ENCODE peak calls at places on chromosomes 4 and X, in five cellular contexts. X is H9, W is mesenchymal stem cell, Y is H1, M is neuronal stem cell. Q is an unnamed sample.

GRCh38 chr4:36716874-36717273 is 435.5 kb downstream of the DTHD1 start:
- DNase-seq in Y (no peak), X (no peak), W (no peak), M (no peak), Q (peak)

GRCh38 chr4:99078931-99079624 is 9.5 kb downstream of the ADH5 start:
- DNase-seq in X (no peak), W (no peak), M (no peak), Y (no peak), Q (no peak)

GRCh38 chr4:120544838-120545237 is 377.7 kb downstream of the PRDM5 start:
- DNase-seq in M (no peak), Y (no peak), X (no peak), W (no peak), Q (no peak)

GRCh38 chr4:55866290-55866907 is 13.0 kb downstream of the EXOC1 start:
- DNase-seq in Y (no peak), X (no peak), M (no peak), W (peak), Q (peak)

GRCh38 chr4:95540227-95540626 is 8.5 kb downstream of the UNC5C start:
- DNase-seq in W (peak), M (no peak), X (no peak), Y (no peak), Q (no peak)

GRCh38 chr4:76670631-76671030 is 227.3 kb downstream of the SOWAHB start:
- DNase-seq in M (no peak), Y (no peak), X (no peak), W (no peak), Q (no peak)

GRCh38 chrX:106999002-106999975 is 723 bp downstream of the MORC4 start:
- DNase-seq in W (peak), X (peak), M (peak), Y (peak), Q (peak)

GRCh38 chr4:169063441-169063840 is 53.4 kb upstream of the CBR4 start:
- DNase-seq in X (no peak), M (no peak), W (no peak), Y (no peak), Q (peak)

GRCh38 chrX:119672252-119672825 is 20.6 kb downstream of the SEPTIN6 start:
- DNase-seq in M (no peak), X (no peak), W (no peak), Y (no peak), Q (no peak)

GRCh38 chr4:67366341-67366861 is 178.9 kb downstream of the CENPC start:
- DNase-seq in W (peak), M (no peak), X (no peak), Y (no peak), Q (no peak)

GRCh38 chr4:17033256-17034245 is 135.1 kb upstream of the LDB2 start:
- DNase-seq in W (no peak), M (no peak), X (no peak), Y (no peak), Q (no peak)

GRCh38 chrX:120090208-120090607 is 12.7 kb upstream of the RHOXF2B start:
- DNase-seq in X (peak), M (no peak), W (no peak), Y (peak), Q (no peak)

GRCh38 chrX:146186540-146186939 is 368.9 kb downstream of the SLITRK2 start:
- DNase-seq in M (no peak), X (no peak), Y (no peak), W (no peak), Q (no peak)

GRCh38 chr4:1072830-1073446 is 40.4 kb downstream of the RNF212 start:
- DNase-seq in Y (peak), W (peak), M (peak), X (peak), Q (peak)

GRCh38 chrX:103831342-103831802 is 685 bp downstream of the RAB9B start:
- DNase-seq in Y (no peak), W (no peak), X (no peak), M (no peak), Q (peak)

GRCh38 chr4:96063639-96064038 is 223.7 kb downstream of the PDHA2 start:
- DNase-seq in Y (no peak), X (no peak), M (no peak), W (peak), Q (no peak)

GRCh38 chrX:151981129-151981528 is 6.7 kb upstream of the GABRE start:
- DNase-seq in Y (no peak), M (no peak), W (peak), X (no peak), Q (no peak)

GRCh38 chrX:8284131-8284530 is 113.1 kb upstream of the VCX2 start:
- DNase-seq in X (no peak), M (no peak), W (no peak), Y (no peak), Q (no peak)

GRCh38 chrX:33252306-33252825 is 41.0 kb upstream of the DMD start:
- DNase-seq in W (no peak), Y (no peak), M (no peak), X (no peak), Q (no peak)

GRCh38 chr4:152824561-152824960 is 44.8 kb downstream of the ARFIP1 start:
- DNase-seq in X (no peak), Y (no peak), W (no peak), M (no peak), Q (no peak)

GRCh38 chrX:100928660-100929613 is at the start of gene XKRX:
- DNase-seq in W (no peak), Y (peak), M (peak), X (peak), Q (peak)

GRCh38 chrX:24242649-24243556 is 71.0 kb downstream of the SUPT20HL2 start:
- DNase-seq in W (peak), Y (no peak), M (no peak), X (no peak), Q (no peak)

GRCh38 chr4:147760176-147760575 is 28.3 kb downstream of the ARHGAP10 start:
- DNase-seq in M (no peak), X (no peak), Y (no peak), W (no peak), Q (no peak)

GRCh38 chr4:123876640-123877039 is 480.0 kb downstream of the SPRY1 start:
- DNase-seq in M (no peak), X (no peak), Y (no peak), W (peak), Q (no peak)

GRCh38 chr4:45316257-45316656 is 589.9 kb upstream of the GNPDA2 start:
- DNase-seq in Y (no peak), X (no peak), M (no peak), W (no peak), Q (no peak)

GRCh38 chr4:127604949-127605709 is 27.6 kb upstream of the INTU start:
- DNase-seq in M (peak), W (peak), Y (peak), X (peak), Q (peak)

DNA sequence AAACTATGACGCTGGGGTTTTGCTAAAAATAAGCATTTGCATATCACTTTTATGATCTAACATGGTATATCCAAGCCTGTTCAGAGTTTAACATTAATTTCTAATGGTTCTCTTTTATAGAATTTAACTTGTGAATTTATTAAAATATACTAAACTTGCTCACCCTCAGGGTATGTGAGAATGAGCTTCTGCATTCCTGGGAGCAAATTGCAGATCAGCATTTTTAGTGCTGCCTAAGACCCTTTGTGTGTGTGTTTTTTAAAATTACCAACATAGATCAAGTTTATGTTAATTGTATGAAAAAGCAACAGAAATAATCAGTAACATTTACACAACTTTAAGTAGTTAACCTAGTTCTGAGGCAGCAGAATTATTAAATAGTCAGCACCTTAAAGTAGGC is 218.0 kb upstream of the AGA start:
- DNase-seq in W (no peak), X (no peak), Y (no peak), M (no peak), Q (no peak)
- H3K9ac ChIP-seq in W (no peak), X (no peak), Y (no peak), M (no peak), Q (no peak)

DNA sequence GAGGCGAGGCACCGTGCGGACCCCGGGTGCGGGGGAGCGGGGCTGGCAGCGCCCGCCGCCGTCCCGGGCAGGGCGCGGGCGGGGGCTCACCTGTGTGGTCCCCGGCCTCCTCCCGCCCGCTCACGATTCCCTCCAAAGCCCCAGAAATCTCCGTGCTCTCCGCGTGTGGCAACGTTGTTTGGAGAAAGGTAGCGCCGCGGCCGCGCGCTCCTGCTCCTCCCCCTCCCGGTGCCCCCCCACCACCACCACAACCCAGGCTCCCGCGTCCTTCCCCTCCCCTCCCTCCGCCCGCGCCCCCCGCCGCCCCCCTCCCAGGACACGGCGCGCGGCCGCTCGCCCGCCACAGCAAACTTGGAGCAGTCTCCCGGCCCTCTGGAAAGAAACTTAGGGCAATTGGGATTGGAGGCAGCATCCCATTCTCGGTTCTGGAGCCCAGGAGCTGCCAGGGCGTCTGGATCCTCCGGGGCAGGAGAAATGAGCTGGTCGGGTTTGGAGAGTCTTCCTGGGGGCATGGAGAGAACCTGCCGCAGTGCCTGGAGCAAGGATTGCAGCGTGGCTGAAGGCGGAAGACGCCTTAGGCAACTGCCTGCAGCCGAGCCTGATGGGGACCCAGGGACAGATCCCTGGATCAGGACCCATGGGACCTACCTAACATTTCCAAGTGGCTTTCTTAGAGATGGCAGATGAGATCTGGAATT is 854 bp downstream of the KLF3 start:
- DNase-seq in W (peak), X (peak), M (peak), Y (peak), Q (peak)
- H2BK12ac ChIP-seq in W (no peak), X (no peak), M (no peak), Y (peak), Q (peak)

GRCh38 chr4:83110222-83110945 is 4.1 kb downstream of the PLAC8 start:
- DNase-seq in X (peak), Y (peak), W (peak), M (peak), Q (peak)
- H3K9ac ChIP-seq in X (peak), Y (peak), W (peak), M (no peak), Q (peak)

GRCh38 chr4:106062452-106062875 is 167.2 kb downstream of the NPNT start:
- DNase-seq in Y (no peak), X (no peak), M (no peak), W (peak), Q (no peak)
- H2BK12ac ChIP-seq in Y (no peak), X (no peak), M (no peak), W (no peak), Q (no peak)